ENCODE peak calls at places on chromosomes 1 and 21, in four cellular contexts. G, B, M and V are unnamed samples.

GRCh38 chr1:48750089-48750488 is 26.6 kb downstream of the BEND5 start:
- DNase-seq in G (no peak), B (no peak), M (no peak), V (no peak)

GRCh38 chr1:55741516-55741915 is 526.4 kb upstream of the USP24 start:
- DNase-seq in G (no peak), B (peak; percentile 88), M (no peak), V (no peak)

GRCh38 chr1:50995651-50996050 is 25.6 kb downstream of the CDKN2C start:
- DNase-seq in G (no peak), B (no peak), M (no peak), V (no peak)

GRCh38 chr1:227888404-227889046 is 59.2 kb downstream of the WNT9A start:
- DNase-seq in G (no peak), B (no peak), M (no peak), V (no peak)

GRCh38 chr1:214494706-214495105 is 56.7 kb downstream of the PTPN14 start:
- DNase-seq in G (no peak), B (no peak), M (no peak), V (peak; percentile 88)

GRCh38 chr1:50422946-50423669 is at the start of gene DMRTA2:
- DNase-seq in G (peak; percentile 35), B (no peak), M (peak; percentile 84), V (peak; percentile 71)

GRCh38 chr21:35783686-35784085 is 276.6 kb downstream of the SETD4 start:
- DNase-seq in G (no peak), B (no peak), M (no peak), V (no peak)

GRCh38 chr1:56107278-56107643 is 472.1 kb downstream of the PLPP3 start:
- DNase-seq in G (no peak), B (no peak), M (no peak), V (no peak)

GRCh38 chr21:44710294-44710665 is 1.1 kb downstream of the TSPEAR start:
- DNase-seq in G (no peak), B (no peak), M (no peak), V (no peak)

GRCh38 chr1:203197625-203198024 is 11.1 kb upstream of the CHI3L1 start:
- DNase-seq in G (peak; percentile 86), B (peak; percentile 88), M (no peak), V (peak; percentile 89)

GRCh38 chr21:44847261-44848056 is 26.0 kb downstream of the PTTG1IP start:
- DNase-seq in G (no peak), B (no peak), M (no peak), V (no peak)

GRCh38 chr1:32981003-32981909 is 16.6 kb upstream of the RNF19B start:
- DNase-seq in G (peak; percentile 78), B (peak; percentile 94), M (no peak), V (no peak)

GRCh38 chr1:171884475-171884874 is 43.2 kb downstream of the DNM3 start:
- DNase-seq in G (no peak), B (no peak), M (no peak), V (no peak)

GRCh38 chr21:34274001-34274400 is 89.8 kb upstream of the KCNE2 start:
- DNase-seq in G (no peak), B (peak; percentile 28), M (no peak), V (no peak)

GRCh38 chr21:41660748-41661147 is 106.1 kb downstream of the RIPK4 start:
- DNase-seq in G (no peak), B (no peak), M (no peak), V (no peak)

DNA sequence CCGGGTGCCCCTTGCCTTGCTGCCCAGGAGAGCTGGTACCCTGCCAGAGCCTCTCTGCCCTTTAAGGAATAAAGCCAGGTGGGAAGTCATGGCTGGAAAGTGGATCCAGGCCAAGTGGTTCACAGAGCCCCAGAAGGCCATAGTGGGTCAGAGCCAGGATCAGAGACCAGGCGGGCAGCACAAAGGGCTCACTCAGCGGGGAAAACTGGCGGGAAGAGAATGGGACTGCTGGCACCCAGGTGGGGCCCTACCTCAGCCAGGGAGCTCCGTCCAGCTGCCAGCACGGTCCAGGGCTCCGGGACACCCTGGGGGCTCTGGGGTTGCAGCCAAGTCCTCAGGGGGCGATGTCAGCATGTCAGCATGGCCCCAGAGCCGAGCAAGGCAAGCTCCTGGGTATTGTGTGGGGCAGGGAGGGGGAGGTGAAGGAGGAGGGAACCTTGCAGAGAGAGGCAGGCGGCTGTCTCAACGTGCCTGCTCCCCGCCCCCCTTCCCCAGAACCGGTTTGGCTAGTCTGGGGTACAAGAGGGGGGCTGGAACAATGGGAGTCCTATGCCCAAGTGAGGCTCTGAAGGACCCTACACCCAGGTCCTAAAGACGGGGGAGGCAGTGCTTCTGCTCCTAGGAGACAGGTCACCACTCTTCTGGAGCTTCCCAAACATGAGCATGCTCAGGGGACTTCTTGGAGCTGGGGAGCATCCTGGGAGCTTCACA is at the start of gene ARHGEF19:
- DNase-seq in G (no peak), B (no peak), M (no peak), V (peak; percentile 82)
- H2BK15ac ChIP-seq in G (peak within 1 kb of the TSS; percentile 54), B (no peak within 1 kb of the TSS), M (peak within 1 kb of the TSS; percentile 94), V (no peak within 1 kb of the TSS)

GRCh38 chr1:25035523-25036116 is 105.5 kb upstream of the RUNX3 start:
- DNase-seq in G (no peak), B (no peak), M (no peak), V (no peak)
- H2BK15ac ChIP-seq in G (no peak overlapping the region), B (no peak overlapping the region), M (no peak overlapping the region), V (no peak overlapping the region)

GRCh38 chr1:26723013-26723991 is 27.5 kb downstream of the ARID1A start:
- DNase-seq in G (peak; percentile 98), B (peak; percentile 99), M (peak; percentile 54), V (peak; percentile 99)
- H2BK15ac ChIP-seq in G (no peak overlapping the region), B (no peak overlapping the region), M (no peak overlapping the region), V (no peak overlapping the region)

DNA sequence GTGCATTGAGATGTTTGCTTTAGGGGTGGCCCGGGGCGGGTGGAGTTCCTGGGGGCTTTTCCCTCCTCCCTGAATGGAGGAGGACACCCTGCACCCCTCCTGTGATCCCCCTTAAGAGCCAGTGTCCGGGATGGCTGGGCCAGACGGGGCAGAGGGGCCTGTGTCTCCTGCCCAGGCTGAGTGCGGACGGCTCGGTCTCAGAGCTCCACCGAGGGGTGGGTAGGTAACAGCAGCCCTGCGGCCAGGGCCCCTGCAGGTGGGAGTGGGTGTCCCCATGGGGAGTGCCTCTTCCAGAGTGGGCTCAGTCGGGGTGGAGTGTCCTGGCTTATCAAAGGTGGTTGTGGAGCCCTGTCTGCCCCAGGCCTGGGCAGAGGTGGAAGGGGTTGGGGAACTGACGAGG is 23.1 kb downstream of the TP73 start:
- DNase-seq in G (no peak), B (no peak), M (no peak), V (no peak)
- H2BK15ac ChIP-seq in G (no peak overlapping the region), B (no peak overlapping the region), M (no peak overlapping the region), V (no peak overlapping the region)

GRCh38 chr1:10027027-10027426 is 5.7 kb upstream of the UBE4B start:
- DNase-seq in G (no peak), B (no peak), M (no peak), V (no peak)

GRCh38 chr1:10032287-10032589 is 520 bp upstream of the UBE4B start:
- DNase-seq in G (no peak), B (no peak), M (no peak), V (no peak)

GRCh38 chr1:10033359-10033845 is 644 bp downstream of the UBE4B start:
- DNase-seq in G (peak; percentile 70), B (peak; percentile 25), M (no peak), V (peak; percentile 80)

GRCh38 chr1:10031461-10031860 is 1.3 kb upstream of the UBE4B start:
- DNase-seq in G (peak; percentile 41), B (peak; percentile 75), M (no peak), V (peak; percentile 52)

GRCh38 chr1:10032590-10033358 is at the start of gene UBE4B:
- DNase-seq in G (peak; percentile 98), B (peak; percentile 97), M (peak; percentile 99), V (peak; percentile 99)
- H2BK15ac ChIP-seq in G (peak within 1 kb of the TSS; percentile 80), B (peak within 1 kb of the TSS; percentile 94), M (no peak within 1 kb of the TSS), V (peak within 1 kb of the TSS; percentile 98)

GRCh38 chr1:14939527-14940284 is 213.8 kb upstream of the TMEM51 start:
- DNase-seq in G (peak; percentile 84), B (peak; percentile 81), M (no peak), V (no peak)
- H2BK15ac ChIP-seq in G (peak overlapping the region; percentile 26), B (peak overlapping the region; percentile 30), M (no peak overlapping the region), V (no peak overlapping the region)

GRCh38 chr1:153655333-153655732 is 3.2 kb upstream of the SNAPIN start:
- DNase-seq in G (no peak), B (no peak), M (no peak), V (no peak)

GRCh38 chr1:153659175-153659534 is 652 bp downstream of the SNAPIN start:
- DNase-seq in G (no peak), B (no peak), M (no peak), V (no peak)

GRCh38 chr1:153661111-153661708 is 2.7 kb downstream of the SNAPIN start:
- DNase-seq in G (peak; percentile 14), B (no peak), M (no peak), V (peak; percentile 53)

GRCh38 chr1:153659656-153660055 is 1.2 kb downstream of the SNAPIN start:
- DNase-seq in G (no peak), B (no peak), M (no peak), V (no peak)

DNA sequence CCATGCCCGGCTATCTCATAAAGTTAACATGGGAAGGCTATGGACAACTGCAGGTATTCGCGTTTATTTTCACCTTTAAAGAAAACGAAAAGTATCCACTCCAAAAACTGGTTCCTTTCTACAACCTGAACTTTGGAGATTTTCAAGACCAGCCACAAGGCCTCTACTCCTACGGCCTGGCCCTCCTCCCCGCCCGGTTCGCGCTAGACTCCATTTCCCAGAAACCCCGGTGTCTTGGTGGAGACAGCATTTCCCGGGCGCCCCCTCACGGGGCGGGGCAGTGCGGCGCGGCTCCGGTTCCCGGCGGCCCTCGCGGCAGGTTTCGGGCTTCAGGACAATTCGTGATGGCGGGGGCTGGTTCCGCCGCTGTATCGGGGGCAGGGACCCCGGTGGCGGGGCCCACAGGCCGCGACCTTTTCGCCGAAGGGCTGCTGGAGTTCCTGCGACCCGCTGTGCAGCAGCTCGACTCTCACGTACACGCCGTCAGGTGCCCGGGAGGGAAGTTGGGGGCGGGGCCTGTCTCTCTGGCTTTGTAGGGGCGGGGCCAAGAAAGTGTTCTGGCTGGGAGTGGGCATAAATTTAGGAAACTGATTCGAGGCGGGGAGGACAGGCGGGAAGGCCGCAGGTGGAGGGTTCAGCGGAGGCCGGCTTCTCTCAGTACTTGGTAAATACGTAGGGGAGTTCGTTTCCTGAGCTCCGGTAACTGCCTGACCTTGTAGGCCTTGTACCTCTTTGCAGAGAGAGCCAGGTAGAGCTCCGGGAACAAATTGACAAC is at the start of gene SNAPIN:
- DNase-seq in G (peak; percentile 88), B (peak; percentile 80), M (peak; percentile 81), V (peak; percentile 95)
- H2BK15ac ChIP-seq in G (peak within 1 kb of the TSS; percentile 100), B (no peak within 1 kb of the TSS), M (peak within 1 kb of the TSS; percentile 67), V (no peak within 1 kb of the TSS)

GRCh38 chr1:12049625-12050024 is 13.5 kb upstream of the TNFRSF8 start:
- DNase-seq in G (no peak), B (no peak), M (no peak), V (peak; percentile 73)

GRCh38 chr1:12047120-12047876 is 15.8 kb upstream of the TNFRSF8 start:
- DNase-seq in G (no peak), B (peak; percentile 43), M (no peak), V (no peak)

GRCh38 chr1:12048376-12048775 is 14.7 kb upstream of the TNFRSF8 start:
- DNase-seq in G (no peak), B (no peak), M (no peak), V (no peak)

GRCh38 chr1:12051361-12051760 is 11.7 kb upstream of the TNFRSF8 start:
- DNase-seq in G (no peak), B (no peak), M (no peak), V (no peak)

DNA sequence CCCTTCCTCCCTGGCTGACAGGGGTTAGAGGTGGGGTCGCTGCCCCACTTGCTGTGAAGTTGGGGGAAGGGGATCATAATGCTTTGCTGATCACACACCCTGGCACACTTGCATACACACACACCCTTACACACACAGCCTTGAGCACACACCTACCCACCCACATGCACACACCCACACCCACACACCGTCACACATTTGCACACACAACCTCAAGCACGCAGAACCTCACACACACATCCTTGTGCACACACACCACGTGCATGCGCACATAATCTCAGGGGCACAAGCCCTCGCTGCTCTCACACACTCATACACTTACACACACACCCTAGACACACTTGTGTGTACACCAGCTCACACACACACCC is 16.4 kb upstream of the TNFRSF8 start:
- DNase-seq in G (no peak), B (no peak), M (no peak), V (no peak)
- H2BK15ac ChIP-seq in G (no peak overlapping the region), B (no peak overlapping the region), M (peak overlapping the region; percentile 86), V (no peak overlapping the region)